ENCODE peak calls at places on chromosome 14, in five cellular contexts. L is glutamatergic neuron, F is M059J, V is omental fat pad, S is GM19239. E is an unnamed sample.
A peak's percentile ranks its signal among the peaks of the same experiment; 100 is the strongest.

GRCh38 chr14:61503167-61503801 is 181.9 kb downstream of the PRKCH start:
- DNase-seq in L (no peak), F (peak; percentile 50), V (no peak), S (no peak), E (no peak)

GRCh38 chr14:41950428-41950827 is 343.8 kb downstream of the LRFN5 start:
- DNase-seq in L (no peak), F (no peak), V (no peak), S (no peak), E (no peak)

GRCh38 chr14:47194051-47194450 is 481.4 kb downstream of the MDGA2 start:
- DNase-seq in L (no peak), F (no peak), V (no peak), S (no peak), E (no peak)

GRCh38 chr14:105748204-105748578 is 221.8 kb downstream of the TMEM121 start:
- DNase-seq in L (no peak), F (peak; percentile 51), V (peak; percentile 23), S (no peak), E (peak; percentile 26)

GRCh38 chr14:77872971-77873370 is 73.1 kb downstream of the ADCK1 start:
- DNase-seq in L (no peak), F (no peak), V (no peak), S (no peak), E (no peak)

GRCh38 chr14:37787879-37788494 is 192.6 kb downstream of the TTC6 start:
- DNase-seq in L (no peak), F (no peak), V (no peak), S (no peak), E (no peak)

GRCh38 chr14:88831285-88831684 is 6.8 kb downstream of the TTC8 start:
- DNase-seq in L (no peak), F (peak; percentile 86), V (no peak), S (no peak), E (no peak)

GRCh38 chr14:24100197-24100981 is 6.3 kb downstream of the PCK2 start:
- DNase-seq in L (no peak), F (no peak), V (no peak), S (no peak), E (no peak)

GRCh38 chr14:23360496-23360895 is 4.5 kb downstream of the EFS start:
- DNase-seq in L (no peak), F (peak; percentile 16), V (no peak), S (no peak), E (no peak)

GRCh38 chr14:39880106-39880695 is 448.0 kb upstream of the FBXO33 start:
- DNase-seq in L (no peak), F (no peak), V (no peak), S (no peak), E (no peak)

E was measured in SJSA1.